ENCODE peak calls at places on chromosomes 16 and 17, in nine cellular contexts. One of them, this sample, is unnamed.

GRCh38 chr17:4397840-4398239 is 31.4 kb upstream of the UBE2G1 start:
- DNase-seq in central memory CD4-positive, alpha-beta T cell: no peak
- DNase-seq in stimulated activated CD4-positive, alpha-beta T cell treated with anti-CD3 and anti-CD28 coated beads, Interleukin-1b, Interleukin-23, amount 100 ng/mL, for 48 hours: no peak
- DNase-seq in activated T-cell treated with anti-CD3 and anti-CD28 coated beads, Interleukin-2, amount 50 U/mL, for 1 hour: no peak
- DNase-seq in NCI-H510A treated with DMSO at 0.1 percent for 48 hours: no peak
- DNase-seq in NCI-H187 treated with DMSO at 0.1 percent for 48 hours: no peak
- DNase-seq in fibroblast of lung: no peak
- DNase-seq in AG04450: no peak
- DNase-seq in dorsolateral prefrontal cortex: no peak
- DNase-seq in this sample: no peak

GRCh38 chr17:45410144-45411091 is 22.3 kb downstream of the ARHGAP27 start:
- DNase-seq in central memory CD4-positive, alpha-beta T cell: peak
- DNase-seq in stimulated activated CD4-positive, alpha-beta T cell treated with anti-CD3 and anti-CD28 coated beads, Interleukin-1b, Interleukin-23, amount 100 ng/mL, for 48 hours: peak
- DNase-seq in activated T-cell treated with anti-CD3 and anti-CD28 coated beads, Interleukin-2, amount 50 U/mL, for 1 hour: peak
- DNase-seq in NCI-H510A treated with DMSO at 0.1 percent for 48 hours: no peak
- DNase-seq in NCI-H187 treated with DMSO at 0.1 percent for 48 hours: no peak
- DNase-seq in fibroblast of lung: no peak
- DNase-seq in AG04450: no peak
- DNase-seq in dorsolateral prefrontal cortex: no peak
- DNase-seq in this sample: no peak

GRCh38 chr17:65515959-65516948 is 45.2 kb downstream of the AXIN2 start:
- DNase-seq in central memory CD4-positive, alpha-beta T cell: no peak
- DNase-seq in stimulated activated CD4-positive, alpha-beta T cell treated with anti-CD3 and anti-CD28 coated beads, Interleukin-1b, Interleukin-23, amount 100 ng/mL, for 48 hours: no peak
- DNase-seq in activated T-cell treated with anti-CD3 and anti-CD28 coated beads, Interleukin-2, amount 50 U/mL, for 1 hour: no peak
- DNase-seq in NCI-H510A treated with DMSO at 0.1 percent for 48 hours: no peak
- DNase-seq in NCI-H187 treated with DMSO at 0.1 percent for 48 hours: peak
- DNase-seq in fibroblast of lung: peak
- DNase-seq in AG04450: peak
- DNase-seq in dorsolateral prefrontal cortex: no peak
- DNase-seq in this sample: peak

GRCh38 chr16:70703041-70703834 is 17.4 kb upstream of the MTSS2 start:
- DNase-seq in central memory CD4-positive, alpha-beta T cell: no peak
- DNase-seq in stimulated activated CD4-positive, alpha-beta T cell treated with anti-CD3 and anti-CD28 coated beads, Interleukin-1b, Interleukin-23, amount 100 ng/mL, for 48 hours: no peak
- DNase-seq in activated T-cell treated with anti-CD3 and anti-CD28 coated beads, Interleukin-2, amount 50 U/mL, for 1 hour: no peak
- DNase-seq in NCI-H510A treated with DMSO at 0.1 percent for 48 hours: peak
- DNase-seq in NCI-H187 treated with DMSO at 0.1 percent for 48 hours: no peak
- DNase-seq in fibroblast of lung: peak
- DNase-seq in AG04450: peak
- DNase-seq in dorsolateral prefrontal cortex: peak
- DNase-seq in this sample: no peak

GRCh38 chr17:1145311-1145986 is 34.3 kb downstream of the ABR start:
- DNase-seq in central memory CD4-positive, alpha-beta T cell: no peak
- DNase-seq in stimulated activated CD4-positive, alpha-beta T cell treated with anti-CD3 and anti-CD28 coated beads, Interleukin-1b, Interleukin-23, amount 100 ng/mL, for 48 hours: no peak
- DNase-seq in activated T-cell treated with anti-CD3 and anti-CD28 coated beads, Interleukin-2, amount 50 U/mL, for 1 hour: no peak
- DNase-seq in NCI-H510A treated with DMSO at 0.1 percent for 48 hours: no peak
- DNase-seq in NCI-H187 treated with DMSO at 0.1 percent for 48 hours: no peak
- DNase-seq in fibroblast of lung: no peak
- DNase-seq in AG04450: no peak
- DNase-seq in dorsolateral prefrontal cortex: no peak
- DNase-seq in this sample: no peak

GRCh38 chr16:28087675-28088285 is 24.3 kb upstream of the GSG1L start:
- DNase-seq in central memory CD4-positive, alpha-beta T cell: no peak
- DNase-seq in stimulated activated CD4-positive, alpha-beta T cell treated with anti-CD3 and anti-CD28 coated beads, Interleukin-1b, Interleukin-23, amount 100 ng/mL, for 48 hours: no peak
- DNase-seq in activated T-cell treated with anti-CD3 and anti-CD28 coated beads, Interleukin-2, amount 50 U/mL, for 1 hour: no peak
- DNase-seq in NCI-H510A treated with DMSO at 0.1 percent for 48 hours: no peak
- DNase-seq in NCI-H187 treated with DMSO at 0.1 percent for 48 hours: no peak
- DNase-seq in fibroblast of lung: no peak
- DNase-seq in AG04450: no peak
- DNase-seq in dorsolateral prefrontal cortex: no peak
- DNase-seq in this sample: no peak

GRCh38 chr17:76151896-76152454 is 10.9 kb upstream of the FOXJ1 start:
- DNase-seq in central memory CD4-positive, alpha-beta T cell: peak
- DNase-seq in stimulated activated CD4-positive, alpha-beta T cell treated with anti-CD3 and anti-CD28 coated beads, Interleukin-1b, Interleukin-23, amount 100 ng/mL, for 48 hours: no peak
- DNase-seq in activated T-cell treated with anti-CD3 and anti-CD28 coated beads, Interleukin-2, amount 50 U/mL, for 1 hour: peak
- DNase-seq in NCI-H510A treated with DMSO at 0.1 percent for 48 hours: no peak
- DNase-seq in NCI-H187 treated with DMSO at 0.1 percent for 48 hours: no peak
- DNase-seq in fibroblast of lung: no peak
- DNase-seq in AG04450: no peak
- DNase-seq in dorsolateral prefrontal cortex: peak
- DNase-seq in this sample: no peak

GRCh38 chr16:14641877-14642276 is 9.1 kb downstream of the BFAR start:
- DNase-seq in central memory CD4-positive, alpha-beta T cell: no peak
- DNase-seq in stimulated activated CD4-positive, alpha-beta T cell treated with anti-CD3 and anti-CD28 coated beads, Interleukin-1b, Interleukin-23, amount 100 ng/mL, for 48 hours: no peak
- DNase-seq in activated T-cell treated with anti-CD3 and anti-CD28 coated beads, Interleukin-2, amount 50 U/mL, for 1 hour: no peak
- DNase-seq in NCI-H510A treated with DMSO at 0.1 percent for 48 hours: no peak
- DNase-seq in NCI-H187 treated with DMSO at 0.1 percent for 48 hours: no peak
- DNase-seq in fibroblast of lung: no peak
- DNase-seq in AG04450: no peak
- DNase-seq in dorsolateral prefrontal cortex: no peak
- DNase-seq in this sample: no peak

GRCh38 chr17:69317625-69318024 is 9.3 kb downstream of the ABCA5 start:
- DNase-seq in central memory CD4-positive, alpha-beta T cell: no peak
- DNase-seq in stimulated activated CD4-positive, alpha-beta T cell treated with anti-CD3 and anti-CD28 coated beads, Interleukin-1b, Interleukin-23, amount 100 ng/mL, for 48 hours: no peak
- DNase-seq in activated T-cell treated with anti-CD3 and anti-CD28 coated beads, Interleukin-2, amount 50 U/mL, for 1 hour: no peak
- DNase-seq in NCI-H510A treated with DMSO at 0.1 percent for 48 hours: no peak
- DNase-seq in NCI-H187 treated with DMSO at 0.1 percent for 48 hours: no peak
- DNase-seq in fibroblast of lung: no peak
- DNase-seq in AG04450: no peak
- DNase-seq in dorsolateral prefrontal cortex: no peak
- DNase-seq in this sample: no peak

GRCh38 chr16:67451704-67452435 is 20.9 kb downstream of the HSD11B2 start:
- DNase-seq in central memory CD4-positive, alpha-beta T cell: no peak
- DNase-seq in stimulated activated CD4-positive, alpha-beta T cell treated with anti-CD3 and anti-CD28 coated beads, Interleukin-1b, Interleukin-23, amount 100 ng/mL, for 48 hours: no peak
- DNase-seq in activated T-cell treated with anti-CD3 and anti-CD28 coated beads, Interleukin-2, amount 50 U/mL, for 1 hour: no peak
- DNase-seq in NCI-H510A treated with DMSO at 0.1 percent for 48 hours: no peak
- DNase-seq in NCI-H187 treated with DMSO at 0.1 percent for 48 hours: no peak
- DNase-seq in fibroblast of lung: no peak
- DNase-seq in AG04450: no peak
- DNase-seq in dorsolateral prefrontal cortex: no peak
- DNase-seq in this sample: no peak

GRCh38 chr17:59607817-59608403 is 11.8 kb upstream of the CLTC start:
- DNase-seq in central memory CD4-positive, alpha-beta T cell: no peak
- DNase-seq in stimulated activated CD4-positive, alpha-beta T cell treated with anti-CD3 and anti-CD28 coated beads, Interleukin-1b, Interleukin-23, amount 100 ng/mL, for 48 hours: peak
- DNase-seq in activated T-cell treated with anti-CD3 and anti-CD28 coated beads, Interleukin-2, amount 50 U/mL, for 1 hour: peak
- DNase-seq in NCI-H510A treated with DMSO at 0.1 percent for 48 hours: no peak
- DNase-seq in NCI-H187 treated with DMSO at 0.1 percent for 48 hours: no peak
- DNase-seq in fibroblast of lung: no peak
- DNase-seq in AG04450: no peak
- DNase-seq in dorsolateral prefrontal cortex: no peak
- DNase-seq in this sample: no peak

GRCh38 chr17:57900991-57901743 is 51.3 kb upstream of the MRPS23 start:
- DNase-seq in central memory CD4-positive, alpha-beta T cell: no peak
- DNase-seq in stimulated activated CD4-positive, alpha-beta T cell treated with anti-CD3 and anti-CD28 coated beads, Interleukin-1b, Interleukin-23, amount 100 ng/mL, for 48 hours: no peak
- DNase-seq in activated T-cell treated with anti-CD3 and anti-CD28 coated beads, Interleukin-2, amount 50 U/mL, for 1 hour: no peak
- DNase-seq in NCI-H510A treated with DMSO at 0.1 percent for 48 hours: peak
- DNase-seq in NCI-H187 treated with DMSO at 0.1 percent for 48 hours: peak
- DNase-seq in fibroblast of lung: no peak
- DNase-seq in AG04450: no peak
- DNase-seq in dorsolateral prefrontal cortex: no peak
- DNase-seq in this sample: peak

GRCh38 chr17:29155235-29155965 is 24.8 kb downstream of the MYO18A start:
- DNase-seq in central memory CD4-positive, alpha-beta T cell: peak
- DNase-seq in stimulated activated CD4-positive, alpha-beta T cell treated with anti-CD3 and anti-CD28 coated beads, Interleukin-1b, Interleukin-23, amount 100 ng/mL, for 48 hours: peak
- DNase-seq in activated T-cell treated with anti-CD3 and anti-CD28 coated beads, Interleukin-2, amount 50 U/mL, for 1 hour: peak
- DNase-seq in NCI-H510A treated with DMSO at 0.1 percent for 48 hours: peak
- DNase-seq in NCI-H187 treated with DMSO at 0.1 percent for 48 hours: no peak
- DNase-seq in fibroblast of lung: peak
- DNase-seq in AG04450: no peak
- DNase-seq in dorsolateral prefrontal cortex: no peak
- DNase-seq in this sample: no peak

GRCh38 chr16:66578596-66579531 is at the start of gene CMTM2:
- DNase-seq in central memory CD4-positive, alpha-beta T cell: no peak
- DNase-seq in stimulated activated CD4-positive, alpha-beta T cell treated with anti-CD3 and anti-CD28 coated beads, Interleukin-1b, Interleukin-23, amount 100 ng/mL, for 48 hours: no peak
- DNase-seq in activated T-cell treated with anti-CD3 and anti-CD28 coated beads, Interleukin-2, amount 50 U/mL, for 1 hour: peak
- DNase-seq in NCI-H510A treated with DMSO at 0.1 percent for 48 hours: no peak
- DNase-seq in NCI-H187 treated with DMSO at 0.1 percent for 48 hours: no peak
- DNase-seq in fibroblast of lung: peak
- DNase-seq in AG04450: no peak
- DNase-seq in dorsolateral prefrontal cortex: no peak
- DNase-seq in this sample: no peak

GRCh38 chr17:27495460-27495859 is 39.2 kb downstream of the KSR1 start:
- DNase-seq in central memory CD4-positive, alpha-beta T cell: no peak
- DNase-seq in stimulated activated CD4-positive, alpha-beta T cell treated with anti-CD3 and anti-CD28 coated beads, Interleukin-1b, Interleukin-23, amount 100 ng/mL, for 48 hours: no peak
- DNase-seq in activated T-cell treated with anti-CD3 and anti-CD28 coated beads, Interleukin-2, amount 50 U/mL, for 1 hour: no peak
- DNase-seq in NCI-H510A treated with DMSO at 0.1 percent for 48 hours: no peak
- DNase-seq in NCI-H187 treated with DMSO at 0.1 percent for 48 hours: no peak
- DNase-seq in fibroblast of lung: no peak
- DNase-seq in AG04450: no peak
- DNase-seq in dorsolateral prefrontal cortex: no peak
- DNase-seq in this sample: no peak

GRCh38 chr17:81347437-81347836 is 47.8 kb upstream of the BAHCC1 start:
- DNase-seq in central memory CD4-positive, alpha-beta T cell: no peak
- DNase-seq in stimulated activated CD4-positive, alpha-beta T cell treated with anti-CD3 and anti-CD28 coated beads, Interleukin-1b, Interleukin-23, amount 100 ng/mL, for 48 hours: no peak
- DNase-seq in activated T-cell treated with anti-CD3 and anti-CD28 coated beads, Interleukin-2, amount 50 U/mL, for 1 hour: no peak
- DNase-seq in NCI-H510A treated with DMSO at 0.1 percent for 48 hours: no peak
- DNase-seq in NCI-H187 treated with DMSO at 0.1 percent for 48 hours: no peak
- DNase-seq in fibroblast of lung: no peak
- DNase-seq in AG04450: no peak
- DNase-seq in dorsolateral prefrontal cortex: no peak
- DNase-seq in this sample: no peak

GRCh38 chr17:4854181-4854681 is 21.1 kb downstream of the MINK1 start:
- DNase-seq in central memory CD4-positive, alpha-beta T cell: no peak
- DNase-seq in stimulated activated CD4-positive, alpha-beta T cell treated with anti-CD3 and anti-CD28 coated beads, Interleukin-1b, Interleukin-23, amount 100 ng/mL, for 48 hours: no peak
- DNase-seq in activated T-cell treated with anti-CD3 and anti-CD28 coated beads, Interleukin-2, amount 50 U/mL, for 1 hour: no peak
- DNase-seq in NCI-H510A treated with DMSO at 0.1 percent for 48 hours: peak
- DNase-seq in NCI-H187 treated with DMSO at 0.1 percent for 48 hours: no peak
- DNase-seq in fibroblast of lung: no peak
- DNase-seq in AG04450: peak
- DNase-seq in dorsolateral prefrontal cortex: no peak
- DNase-seq in this sample: no peak

GRCh38 chr16:66020061-66020460 is 346.4 kb upstream of the CDH5 start:
- DNase-seq in central memory CD4-positive, alpha-beta T cell: no peak
- DNase-seq in stimulated activated CD4-positive, alpha-beta T cell treated with anti-CD3 and anti-CD28 coated beads, Interleukin-1b, Interleukin-23, amount 100 ng/mL, for 48 hours: no peak
- DNase-seq in activated T-cell treated with anti-CD3 and anti-CD28 coated beads, Interleukin-2, amount 50 U/mL, for 1 hour: no peak
- DNase-seq in NCI-H510A treated with DMSO at 0.1 percent for 48 hours: no peak
- DNase-seq in NCI-H187 treated with DMSO at 0.1 percent for 48 hours: no peak
- DNase-seq in fibroblast of lung: no peak
- DNase-seq in AG04450: no peak
- DNase-seq in dorsolateral prefrontal cortex: no peak
- DNase-seq in this sample: no peak

GRCh38 chr17:79988163-79988971 is 47.3 kb downstream of the TBC1D16 start:
- DNase-seq in central memory CD4-positive, alpha-beta T cell: no peak
- DNase-seq in stimulated activated CD4-positive, alpha-beta T cell treated with anti-CD3 and anti-CD28 coated beads, Interleukin-1b, Interleukin-23, amount 100 ng/mL, for 48 hours: no peak
- DNase-seq in activated T-cell treated with anti-CD3 and anti-CD28 coated beads, Interleukin-2, amount 50 U/mL, for 1 hour: no peak
- DNase-seq in NCI-H510A treated with DMSO at 0.1 percent for 48 hours: peak
- DNase-seq in NCI-H187 treated with DMSO at 0.1 percent for 48 hours: no peak
- DNase-seq in fibroblast of lung: peak
- DNase-seq in AG04450: peak
- DNase-seq in dorsolateral prefrontal cortex: no peak
- DNase-seq in this sample: no peak